ENCODE peak calls at places on chromosomes 12 and 14, in ten cellular contexts. A, H, B, X, F, G, W, K, L and N are unnamed samples.

GRCh38 chr14:75533791-75534190 is 11.5 kb downstream of the BATF start:
- DNase-seq in W (no peak), F (no peak), A (no peak), X (no peak), L (no peak), K (no peak), H (no peak), B (no peak), G (no peak), N (no peak)

GRCh38 chr14:100779691-100780080 is 46.2 kb upstream of the MEG3 start:
- DNase-seq in W (no peak), G (no peak), F (no peak), H (no peak), X (no peak), L (no peak), A (no peak), K (no peak), B (no peak), N (peak)

GRCh38 chr12:96981053-96981452 is 74.0 kb downstream of the NEDD1 start:
- DNase-seq in G (no peak), L (no peak), H (peak), K (no peak), B (no peak), W (no peak), X (no peak), F (no peak), A (no peak), N (no peak)

GRCh38 chr14:89330236-89331002 is 86.6 kb downstream of the FOXN3 start:
- DNase-seq in W (no peak), A (no peak), F (no peak), K (no peak), L (peak), H (no peak), X (peak), B (no peak), G (no peak), N (no peak)

GRCh38 chr14:91357731-91358319 is 59.8 kb downstream of the CCDC88C start:
- DNase-seq in B (peak), A (no peak), H (no peak), W (no peak), F (no peak), L (no peak), G (no peak), X (no peak), K (no peak), N (no peak)

GRCh38 chr12:10584415-10584814 is 29.0 kb downstream of the MAGOHB start:
- DNase-seq in H (no peak), B (no peak), G (no peak), K (no peak), X (no peak), L (no peak), W (no peak), F (no peak), A (no peak), N (no peak)

GRCh38 chr14:83416476-83416875 is 1882.8 kb upstream of the SEL1L start:
- DNase-seq in L (no peak), K (no peak), G (no peak), A (no peak), W (no peak), X (no peak), H (no peak), B (no peak), F (no peak), N (no peak)

GRCh38 chr14:77649326-77649725 is 32.9 kb upstream of the SPTLC2 start:
- DNase-seq in F (no peak), X (no peak), W (no peak), K (no peak), B (no peak), G (no peak), H (no peak), A (no peak), L (no peak), N (no peak)

GRCh38 chr12:112616469-112617190 is 174.9 kb upstream of the RPH3A start:
- DNase-seq in F (no peak), B (no peak), X (no peak), W (no peak), A (no peak), G (no peak), K (no peak), H (no peak), L (no peak), N (no peak)

GRCh38 chr12:25935355-25936144 is 22.9 kb upstream of the RASSF8 start:
- DNase-seq in B (no peak), G (no peak), X (no peak), H (no peak), F (no peak), L (no peak), W (no peak), A (no peak), K (no peak), N (no peak)

GRCh38 chr14:101595349-101595748 is 34.1 kb downstream of the DIO3 start:
- DNase-seq in B (no peak), K (no peak), H (no peak), A (no peak), G (no peak), W (no peak), F (no peak), L (no peak), X (no peak), N (no peak)

GRCh38 chr14:103847954-103848719 is 762 bp upstream of the PPP1R13B start:
- DNase-seq in K (peak), A (peak), L (peak), H (peak), B (peak), F (peak), X (peak), W (peak), G (no peak), N (peak)

GRCh38 chr12:125892276-125892675 is 827.0 kb downstream of the AACS start:
- DNase-seq in L (no peak), G (no peak), W (no peak), K (no peak), F (no peak), H (no peak), A (no peak), B (no peak), X (no peak), N (no peak)

GRCh38 chr12:86683568-86683991 is 427.4 kb upstream of the MGAT4C start:
- DNase-seq in X (no peak), G (no peak), W (no peak), H (no peak), F (no peak), B (no peak), L (no peak), A (no peak), K (no peak), N (no peak)

GRCh38 chr12:95705143-95705542 is 85.4 kb downstream of the NTN4 start:
- DNase-seq in L (no peak), A (no peak), W (no peak), F (no peak), G (no peak), B (no peak), H (no peak), X (no peak), K (no peak), N (no peak)

GRCh38 chr14:92729632-92730358 is 18.6 kb downstream of the LGMN start:
- DNase-seq in H (no peak), W (no peak), F (no peak), X (no peak), G (no peak), L (no peak), B (no peak), K (no peak), A (no peak), N (no peak)

GRCh38 chr12:105281694-105282049 is 45.7 kb upstream of the APPL2 start:
- DNase-seq in W (no peak), A (no peak), G (peak), F (no peak), L (no peak), K (no peak), X (no peak), B (no peak), H (no peak), N (no peak)

GRCh38 chr12:23950775-23951391 is 1.4 kb upstream of the SOX5 start:
- DNase-seq in L (no peak), G (no peak), F (peak), X (peak), K (peak), A (peak), W (peak), H (peak), B (peak), N (no peak)

GRCh38 chr12:72000969-72001648 is 62.5 kb downstream of the TPH2 start:
- DNase-seq in X (no peak), L (no peak), G (no peak), A (no peak), B (no peak), H (no peak), W (no peak), F (no peak), K (no peak), N (no peak)

GRCh38 chr12:64400041-64400440 is 4.2 kb upstream of the XPOT start:
- DNase-seq in A (no peak), H (peak), K (no peak), X (no peak), B (no peak), W (no peak), L (no peak), G (no peak), F (no peak), N (no peak)

GRCh38 chr12:79662046-79662811 is 28.5 kb downstream of the PAWR start:
- DNase-seq in B (no peak), G (no peak), A (no peak), K (no peak), W (no peak), F (no peak), X (no peak), L (no peak), H (no peak), N (no peak)

GRCh38 chr12:24752763-24753462 is 196.0 kb downstream of the BCAT1 start:
- DNase-seq in F (no peak), G (no peak), W (no peak), A (no peak), X (no peak), K (no peak), H (no peak), L (no peak), B (no peak), N (no peak)

GRCh38 chr12:73719223-73719622 is 818.4 kb upstream of the ATXN7L3B start:
- DNase-seq in B (no peak), W (no peak), A (no peak), X (no peak), G (no peak), F (no peak), H (no peak), L (no peak), K (no peak), N (no peak)

GRCh38 chr12:30268036-30268435 is 427.6 kb downstream of the IPO8 start:
- DNase-seq in G (no peak), W (no peak), B (no peak), A (no peak), F (no peak), X (no peak), H (no peak), K (no peak), L (no peak), N (no peak)

GRCh38 chr12:53051058-53051880 is 1.4 kb downstream of the TNS2 start:
- DNase-seq in A (no peak), G (no peak), K (no peak), L (peak), H (peak), W (peak), F (no peak), B (peak), X (peak), N (peak)

GRCh38 chr14:97602438-97603117 is 805.4 kb downstream of the VRK1 start:
- DNase-seq in X (no peak), G (no peak), W (no peak), B (no peak), L (peak), H (no peak), A (peak), K (no peak), F (no peak), N (no peak)

GRCh38 chr12:129136694-129137325 is 283.5 kb downstream of the GLT1D1 start:
- DNase-seq in W (no peak), G (no peak), B (no peak), L (no peak), H (no peak), K (no peak), X (no peak), F (no peak), A (no peak), N (no peak)

GRCh38 chr14:38391334-38391733 is 135.4 kb upstream of the CLEC14A start:
- DNase-seq in W (no peak), F (no peak), A (no peak), G (no peak), B (no peak), L (no peak), X (no peak), H (no peak), K (no peak), N (no peak)

GRCh38 chr14:44820230-44820964 is 141.3 kb downstream of the KLHL28 start:
- DNase-seq in W (peak), K (no peak), B (no peak), F (no peak), G (no peak), X (no peak), A (no peak), L (no peak), H (no peak), N (no peak)

GRCh38 chr12:92041742-92042141 is 103.9 kb downstream of the BTG1 start:
- DNase-seq in K (no peak), H (no peak), F (no peak), G (no peak), W (no peak), B (no peak), L (no peak), X (no peak), A (no peak), N (no peak)

GRCh38 chr14:34049769-34050168 is 98.9 kb upstream of the EGLN3 start:
- DNase-seq in L (no peak), W (no peak), K (no peak), B (no peak), H (no peak), F (no peak), X (no peak), A (no peak), G (no peak), N (no peak)

GRCh38 chr14:82694820-82695219 is 1161.2 kb upstream of the SEL1L start:
- DNase-seq in A (no peak), H (no peak), G (no peak), F (no peak), X (no peak), B (no peak), K (no peak), L (no peak), W (no peak), N (no peak)

GRCh38 chr12:6493580-6494350 is at the start of gene NCAPD2:
- DNase-seq in K (peak), G (peak), F (peak), L (peak), H (peak), B (peak), W (peak), X (peak), A (peak), N (peak)
- TF ChIP-seq CTCF in K (peak), G (no peak), F (peak), L (peak), H (peak), B (peak), W (no peak), X (peak), A (peak), N (peak)

DNA sequence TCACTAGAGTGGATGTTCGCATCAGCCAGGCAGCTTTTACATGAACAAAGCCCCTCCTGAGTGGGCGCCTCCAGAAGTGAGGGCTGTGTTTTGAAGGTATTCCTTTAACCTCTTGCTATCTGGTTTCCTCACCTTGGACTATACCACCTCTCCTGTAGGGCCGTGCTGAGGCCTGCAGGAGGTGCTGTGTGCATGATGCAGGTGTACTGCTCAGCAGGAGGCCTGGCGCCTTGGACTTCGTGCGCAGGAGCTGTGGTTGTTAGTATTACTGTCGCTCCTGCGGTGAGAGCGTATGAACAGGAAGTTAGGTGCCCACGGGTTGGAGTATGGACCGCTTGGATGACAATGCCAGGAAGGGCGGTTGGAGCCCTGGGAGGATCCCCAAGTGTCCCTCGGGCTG is 130.7 kb downstream of the TSPAN9 start:
- DNase-seq in L (no peak), K (no peak), F (no peak), A (no peak), G (no peak), H (no peak), W (no peak), X (no peak), B (no peak), N (no peak)
- TF ChIP-seq CTCF in L (peak), K (peak), F (peak), A (no peak), G (no peak), H (no peak), W (peak), X (no peak), B (peak), N (peak)

GRCh38 chr12:4648499-4649357 is at the start of the genes AKAP3 and NDUFA9:
- DNase-seq in F (peak), H (peak), L (peak), W (peak), X (peak), K (peak), B (peak), A (peak), G (peak), N (peak)

GRCh38 chr12:4648099-4648498 is 752 bp downstream of the AKAP3 start:
- DNase-seq in G (no peak), F (no peak), B (no peak), L (no peak), H (no peak), A (no peak), K (no peak), X (no peak), W (no peak), N (no peak)

GRCh38 chr12:4649358-4649661 is 396 bp downstream of the NDUFA9 start:
- DNase-seq in H (no peak), X (no peak), G (no peak), W (no peak), L (no peak), K (no peak), A (no peak), F (no peak), B (no peak), N (no peak)

GRCh38 chr12:4653257-4653656 is 4.3 kb downstream of the NDUFA9 start:
- DNase-seq in A (no peak), X (no peak), G (no peak), L (no peak), H (no peak), W (no peak), F (no peak), K (no peak), B (no peak), N (no peak)
- TF ChIP-seq CTCF in A (no peak), X (no peak), G (no peak), L (no peak), H (no peak), W (no peak), F (no peak), K (no peak), B (no peak), N (no peak)

GRCh38 chr12:43621262-43621661 is 69.3 kb upstream of the ADAMTS20 start:
- DNase-seq in F (no peak), L (no peak), K (no peak), X (no peak), B (no peak), A (no peak), G (no peak), W (no peak), H (no peak), N (no peak)
- TF ChIP-seq CTCF in F (no peak), L (no peak), K (no peak), X (no peak), B (no peak), A (no peak), G (no peak), W (no peak), H (no peak), N (no peak)

GRCh38 chr14:105492966-105493871 is 2.2 kb downstream of the TEDC1 start:
- DNase-seq in X (peak), B (peak), L (no peak), A (no peak), K (no peak), H (peak), W (peak), F (no peak), G (no peak), N (peak)
- TF ChIP-seq CTCF in X (no peak), B (no peak), L (no peak), A (no peak), K (no peak), H (no peak), W (no peak), F (no peak), G (no peak), N (no peak)

GRCh38 chr12:2382391-2383155 is 329.8 kb downstream of the CACNA1C start:
- DNase-seq in F (no peak), L (no peak), H (no peak), W (no peak), X (peak), K (no peak), A (no peak), G (no peak), B (no peak), N (no peak)
- TF ChIP-seq CTCF in F (no peak), L (peak), H (no peak), W (no peak), X (no peak), K (no peak), A (no peak), G (no peak), B (no peak), N (peak)

GRCh38 chr12:54258286-54258685 is 21.6 kb downstream of the CBX5 start:
- DNase-seq in X (no peak), F (no peak), A (no peak), L (no peak), B (no peak), H (no peak), K (no peak), W (no peak), G (no peak), N (no peak)

GRCh38 chr12:54249489-54249888 is 30.4 kb downstream of the CBX5 start:
- DNase-seq in X (no peak), A (no peak), L (no peak), K (no peak), B (no peak), W (no peak), H (no peak), F (no peak), G (no peak), N (no peak)

GRCh38 chr12:54251667-54252284 is 28.1 kb downstream of the CBX5 start:
- DNase-seq in X (no peak), K (no peak), H (no peak), W (no peak), F (no peak), L (no peak), G (peak), A (no peak), B (no peak), N (no peak)

GRCh38 chr12:54257332-54257731 is 22.6 kb downstream of the CBX5 start:
- DNase-seq in B (no peak), W (no peak), X (no peak), G (no peak), F (no peak), H (no peak), L (no peak), A (no peak), K (no peak), N (no peak)

DNA sequence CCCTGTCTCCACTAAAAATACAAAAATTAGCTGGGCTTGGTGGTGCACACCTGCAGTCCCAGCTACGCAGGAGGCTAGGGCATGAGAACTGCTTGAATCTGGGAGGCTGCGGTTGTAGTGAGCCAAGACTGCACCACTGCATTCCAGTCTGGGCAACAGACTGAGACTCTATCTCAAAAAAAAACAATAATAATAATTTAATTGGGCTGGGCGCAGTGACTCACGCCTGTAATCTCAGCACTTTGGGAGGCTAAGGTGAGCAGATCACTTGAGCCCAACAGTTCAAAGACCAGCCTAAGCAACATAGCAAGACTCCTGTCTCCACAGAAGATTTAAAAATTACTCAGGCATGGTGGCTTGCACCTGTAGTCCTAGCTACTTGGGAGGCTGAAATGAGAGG is 26.7 kb downstream of the CBX5 start:
- DNase-seq in K (no peak), X (no peak), W (no peak), B (no peak), H (no peak), L (no peak), G (no peak), F (no peak), A (no peak), N (no peak)
- TF ChIP-seq CTCF in K (no peak), X (no peak), W (no peak), B (no peak), H (no peak), L (no peak), G (no peak), F (no peak), A (no peak), N (no peak)

GRCh38 chr12:44247588-44247987 is 411.7 kb downstream of the TMEM117 start:
- DNase-seq in L (no peak), A (no peak), B (no peak), W (peak), H (no peak), K (no peak), G (no peak), F (no peak), X (no peak), N (no peak)
- TF ChIP-seq CTCF in L (no peak), A (no peak), B (no peak), W (no peak), H (no peak), K (peak), G (no peak), F (peak), X (no peak), N (no peak)